ENCODE peak calls at places on chromosomes 5 and 9, in eight cellular contexts. M is testis; Y is T follicular helper cell; C is tibial artery; I is A172; L is stimulated activated CD8-positive, alpha-beta memory T cell treated with anti-CD3 and anti-CD28 coated beads, Interleukin-7, amount 100 ng/mL, for 24 hours; A is OCI-LY7; R is HS-5. F is an unnamed sample.

GRCh38 chr9:72158680-72159079 is 9.4 kb downstream of the GDA start:
- DNase-seq in M (no peak), Y (no peak), C (no peak), I (no peak), L (no peak), A (no peak), R (no peak), F (no peak)

GRCh38 chr9:115939065-115939765 is 214.4 kb upstream of the PAPPA start:
- DNase-seq in M (no peak), Y (no peak), C (no peak), I (peak; percentile 39), L (no peak), A (no peak), R (peak; percentile 84), F (no peak)

GRCh38 chr9:20186823-20187222 is 398.0 kb upstream of the SLC24A2 start:
- DNase-seq in M (no peak), Y (no peak), C (no peak), I (no peak), L (no peak), A (no peak), R (no peak), F (no peak)

GRCh38 chr5:133713746-133714145 is 101.4 kb upstream of the FSTL4 start:
- DNase-seq in M (no peak), Y (no peak), C (no peak), I (no peak), L (no peak), A (no peak), R (no peak), F (peak; percentile 75)

GRCh38 chr5:28958581-28958980 is 1920.2 kb upstream of the CDH9 start:
- DNase-seq in M (no peak), Y (no peak), C (no peak), I (no peak), L (no peak), A (no peak), R (no peak), F (no peak)

GRCh38 chr5:122356868-122357267 is 44.8 kb downstream of the SNCAIP start:
- DNase-seq in M (no peak), Y (no peak), C (no peak), I (no peak), L (no peak), A (no peak), R (no peak), F (no peak)

GRCh38 chr9:128771094-128771721 is 519 bp downstream of the ZER1 start:
- DNase-seq in M (peak; percentile 32), Y (no peak), C (no peak), I (peak; percentile 27), L (no peak), A (peak; percentile 20), R (no peak), F (no peak)

GRCh38 chr5:109936996-109937395 is 247.3 kb downstream of the MAN2A1 start:
- DNase-seq in M (no peak), Y (no peak), C (no peak), I (no peak), L (peak; percentile 7), A (peak; percentile 29), R (no peak), F (no peak)

GRCh38 chr5:57334475-57334874 is 148.1 kb downstream of the ACTBL2 start:
- DNase-seq in M (no peak), Y (no peak), C (no peak), I (no peak), L (no peak), A (no peak), R (no peak), F (no peak)

GRCh38 chr5:179187681-179188575 is 127.8 kb downstream of the ZNF354C start:
- DNase-seq in M (no peak), Y (no peak), C (no peak), I (no peak), L (no peak), A (no peak), R (no peak), F (no peak)

GRCh38 chr5:163548649-163549048 is 43.2 kb downstream of the MAT2B start:
- DNase-seq in M (no peak), Y (no peak), C (no peak), I (no peak), L (no peak), A (no peak), R (no peak), F (no peak)

GRCh38 chr9:122005597-122005996 is 87.5 kb downstream of the TTLL11 start:
- DNase-seq in M (no peak), Y (no peak), C (no peak), I (peak; percentile 45), L (no peak), A (no peak), R (no peak), F (no peak)

F was measured in lower leg skin.